ENCODE peak calls at places on chromosomes 12 and 14, in ten cellular contexts. G, Q, S, V, I, K, E, W, O and J are unnamed samples.

GRCh38 chr12:18302809-18303430 is 41.6 kb downstream of the PIK3C2G start:
- DNase-seq in G (no peak), Q (no peak), S (no peak), V (no peak), I (no peak), K (no peak), E (no peak), W (no peak), O (no peak), J (no peak)

GRCh38 chr14:99041820-99042174 is 230.2 kb downstream of the BCL11B start:
- DNase-seq in G (no peak), Q (no peak), S (no peak), V (no peak), I (no peak), K (no peak), E (no peak), W (no peak), O (no peak), J (no peak)

GRCh38 chr14:52021971-52022600 is 32.7 kb downstream of the RTRAF start:
- DNase-seq in G (no peak), Q (no peak), S (peak; percentile 40), V (no peak), I (no peak), K (no peak), E (no peak), W (peak; percentile 44), O (no peak), J (no peak)

GRCh38 chr14:52314521-52315354 is 626 bp downstream of the PTGER2 start:
- DNase-seq in G (peak; percentile 33), Q (no peak), S (no peak), V (peak; percentile 43), I (no peak), K (peak; percentile 41), E (peak; percentile 67), W (peak; percentile 32), O (peak; percentile 57), J (peak; percentile 69)

GRCh38 chr14:58663494-58664111 is 25.8 kb downstream of the DACT1 start:
- DNase-seq in G (no peak), Q (no peak), S (no peak), V (peak; percentile 97), I (peak; percentile 96), K (peak; percentile 21), E (peak; percentile 71), W (peak; percentile 90), O (no peak), J (no peak)

GRCh38 chr12:40444174-40444573 is 219.4 kb downstream of the LRRK2 start:
- DNase-seq in G (no peak), Q (no peak), S (no peak), V (no peak), I (no peak), K (no peak), E (no peak), W (no peak), O (no peak), J (no peak)

GRCh38 chr12:96434107-96434506 is 33.9 kb upstream of the CDK17 start:
- DNase-seq in G (peak; percentile 63), Q (no peak), S (no peak), V (peak; percentile 99), I (peak; percentile 99), K (peak; percentile 51), E (peak; percentile 68), W (peak; percentile 100), O (no peak), J (no peak)

GRCh38 chr14:53951661-53952265 is 4.9 kb downstream of the BMP4 start:
- DNase-seq in G (no peak), Q (no peak), S (no peak), V (no peak), I (no peak), K (no peak), E (no peak), W (no peak), O (no peak), J (no peak)

GRCh38 chr14:37056473-37056872 is 115.9 kb downstream of the SLC25A21 start:
- DNase-seq in G (no peak), Q (no peak), S (no peak), V (peak; percentile 86), I (peak; percentile 84), K (no peak), E (peak; percentile 79), W (peak; percentile 71), O (no peak), J (no peak)

GRCh38 chr12:119229837-119230236 is 51.1 kb downstream of the HSPB8 start:
- DNase-seq in G (no peak), Q (no peak), S (peak; percentile 51), V (peak; percentile 35), I (peak; percentile 14), K (no peak), E (peak; percentile 60), W (peak; percentile 42), O (no peak), J (no peak)

GRCh38 chr12:26277511-26278246 is 82.3 kb downstream of the SSPN start:
- DNase-seq in G (no peak), Q (no peak), S (no peak), V (peak; percentile 83), I (peak; percentile 81), K (no peak), E (no peak), W (no peak), O (no peak), J (no peak)

GRCh38 chr12:100311317-100311716 is 44.3 kb downstream of the SCYL2 start:
- DNase-seq in G (no peak), Q (no peak), S (no peak), V (no peak), I (no peak), K (no peak), E (no peak), W (no peak), O (no peak), J (no peak)

GRCh38 chr14:104795781-104796681 is 483 bp upstream of the AKT1 start:
- DNase-seq in G (peak; percentile 66), Q (no peak), S (peak; percentile 50), V (peak; percentile 31), I (no peak), K (peak; percentile 68), E (peak; percentile 73), W (no peak), O (no peak), J (no peak)

GRCh38 chr12:53123578-53124351 is 20.5 kb downstream of the SOAT2 start:
- DNase-seq in G (no peak), Q (no peak), S (no peak), V (peak; percentile 65), I (peak; percentile 39), K (no peak), E (peak; percentile 84), W (peak; percentile 58), O (no peak), J (no peak)
- H3K27ac ChIP-seq in G (no peak overlapping the region), Q (no peak overlapping the region), S (no peak overlapping the region), V (no peak overlapping the region), I (no peak overlapping the region), K (no peak overlapping the region), E (no peak overlapping the region), W (no peak overlapping the region), O (no peak overlapping the region), J (no peak overlapping the region)

DNA sequence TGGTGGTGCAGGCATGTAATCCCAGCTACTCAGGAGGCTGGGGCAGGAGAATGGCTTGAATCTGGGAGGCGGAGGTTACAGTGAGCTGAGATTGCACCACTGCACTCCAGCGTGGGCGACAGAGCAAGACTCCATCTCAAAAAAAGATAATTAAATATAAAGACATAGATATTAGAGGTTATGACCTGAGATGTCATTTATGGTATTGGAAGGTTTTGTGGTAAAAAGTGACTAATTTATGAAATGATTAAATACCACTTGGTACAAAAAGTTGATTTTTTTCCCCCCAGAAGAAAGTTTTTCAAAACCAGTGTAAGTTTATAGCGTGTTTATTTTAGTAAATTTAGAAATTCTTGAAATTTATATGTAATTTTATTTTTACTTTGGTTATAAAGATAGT is 4.3 kb downstream of the AEBP2 start:
- DNase-seq in G (no peak), Q (no peak), S (no peak), V (no peak), I (no peak), K (no peak), E (no peak), W (no peak), O (no peak), J (no peak)
- H3K36me3 ChIP-seq in G (peaks cover 3% of the 10 kb centered on the region), Q (no peaks in the 10 kb centered on the region), S (no peaks in the 10 kb centered on the region), V (no peaks in the 10 kb centered on the region), I (no peaks in the 10 kb centered on the region), K (no peaks in the 10 kb centered on the region), E (no peaks in the 10 kb centered on the region), W (peaks cover 7% of the 10 kb centered on the region), O (no peaks in the 10 kb centered on the region), J (peaks cover 4% of the 10 kb centered on the region)

GRCh38 chr12:132640936-132641335 is 22.4 kb downstream of the P2RX2 start:
- DNase-seq in G (no peak), Q (no peak), S (no peak), V (no peak), I (no peak), K (no peak), E (no peak), W (no peak), O (peak; percentile 8), J (no peak)
- H3K4me3 ChIP-seq in G (no peak overlapping the region), Q (no peak overlapping the region), S (no peak overlapping the region), V (no peak overlapping the region), I (no peak overlapping the region), K (no peak overlapping the region), E (no peak overlapping the region), W (no peak overlapping the region), O (no peak overlapping the region), J (no peak overlapping the region)

GRCh38 chr12:127162902-127163301 is 1104.1 kb upstream of the TMEM132C start:
- DNase-seq in G (peak; percentile 35), Q (no peak), S (no peak), V (peak; percentile 84), I (peak; percentile 80), K (no peak), E (peak; percentile 84), W (peak; percentile 53), O (no peak), J (no peak)

GRCh38 chr12:127161466-127161865 is 1105.5 kb upstream of the TMEM132C start:
- DNase-seq in G (no peak), Q (no peak), S (no peak), V (no peak), I (no peak), K (no peak), E (no peak), W (no peak), O (no peak), J (no peak)

GRCh38 chr12:127165567-127166392 is 1101.2 kb upstream of the TMEM132C start:
- DNase-seq in G (peak; percentile 77), Q (no peak), S (peak; percentile 85), V (peak; percentile 85), I (peak; percentile 76), K (peak; percentile 88), E (peak; percentile 85), W (peak; percentile 57), O (peak; percentile 81), J (peak; percentile 88)

GRCh38 chr12:127158385-127159061 is 1108.4 kb upstream of the TMEM132C start:
- DNase-seq in G (no peak), Q (no peak), S (no peak), V (no peak), I (no peak), K (no peak), E (no peak), W (no peak), O (no peak), J (no peak)

GRCh38 chr12:127162307-127162706 is 1104.7 kb upstream of the TMEM132C start:
- DNase-seq in G (no peak), Q (no peak), S (no peak), V (peak; percentile 28), I (no peak), K (no peak), E (no peak), W (no peak), O (no peak), J (no peak)
- H3K27ac ChIP-seq in G (no peak overlapping the region), Q (no peak overlapping the region), S (no peak overlapping the region), V (no peak overlapping the region), I (no peak overlapping the region), K (no peak overlapping the region), E (no peak overlapping the region), W (no peak overlapping the region), O (no peak overlapping the region), J (no peak overlapping the region)